ENCODE peak calls at places on chromosomes 13 and 19, in six cellular contexts. F is SK-N-SH, R is GM12892, Z is H1, D is GM12878, S is K562. K is an unnamed sample.

GRCh38 chr13:91142572-91142971 is 204.9 kb upstream of the MIR17HG start:
- DNase-seq in D (no peak), Z (no peak), F (no peak), R (no peak), S (no peak), K (no peak)

GRCh38 chr19:10543420-10544241 is at the start of gene ATG4D:
- DNase-seq in R (peak; percentile 98), S (peak; percentile 99), F (peak; percentile 100), D (no peak), Z (peak; percentile 91), K (peak; percentile 98)

GRCh38 chr13:100648354-100648753 is 26.2 kb downstream of the TMTC4 start:
- DNase-seq in R (no peak), F (no peak), D (no peak), S (no peak), Z (no peak), K (no peak)

GRCh38 chr19:21434967-21435544 is 38.1 kb downstream of the ZNF493 start:
- DNase-seq in R (no peak), S (no peak), D (no peak), F (peak; percentile 34), Z (no peak), K (no peak)

GRCh38 chr19:38557205-38557799 is 60.5 kb downstream of the MAP4K1 start:
- DNase-seq in S (peak; percentile 84), F (no peak), Z (no peak), R (no peak), D (peak; percentile 85), K (no peak)

GRCh38 chr13:95714142-95714832 is 37.3 kb downstream of the DNAJC3 start:
- DNase-seq in R (no peak), Z (no peak), F (no peak), D (no peak), S (no peak), K (no peak)

GRCh38 chr13:79775830-79776229 is 294.9 kb downstream of the NDFIP2 start:
- DNase-seq in Z (no peak), D (no peak), S (no peak), F (no peak), R (no peak), K (peak; percentile 9)

GRCh38 chr19:44782729-44783128 is 5.0 kb downstream of the CBLC start:
- DNase-seq in Z (no peak), S (no peak), D (no peak), F (no peak), R (no peak), K (no peak)

GRCh38 chr13:75946746-75947397 is 310.7 kb downstream of the LMO7 start:
- DNase-seq in F (no peak), R (no peak), Z (no peak), S (no peak), D (no peak), K (no peak)

GRCh38 chr13:94433055-94433947 is 46.2 kb downstream of the DCT start:
- DNase-seq in F (no peak), Z (peak; percentile 46), D (no peak), S (peak; percentile 50), R (no peak), K (no peak)

GRCh38 chr13:104204177-104204576 is 1138.0 kb upstream of the SLC10A2 start:
- DNase-seq in S (no peak), Z (no peak), R (no peak), F (no peak), D (no peak), K (no peak)

GRCh38 chr19:18789422-18789832 is 1.7 kb downstream of the COMP start:
- DNase-seq in R (no peak), Z (no peak), S (no peak), F (no peak), D (no peak), K (no peak)
- TF ChIP-seq TAF1 in R (no peak), Z (no peak), S (no peak), F (no peak), D (no peak), K (no peak)

DNA sequence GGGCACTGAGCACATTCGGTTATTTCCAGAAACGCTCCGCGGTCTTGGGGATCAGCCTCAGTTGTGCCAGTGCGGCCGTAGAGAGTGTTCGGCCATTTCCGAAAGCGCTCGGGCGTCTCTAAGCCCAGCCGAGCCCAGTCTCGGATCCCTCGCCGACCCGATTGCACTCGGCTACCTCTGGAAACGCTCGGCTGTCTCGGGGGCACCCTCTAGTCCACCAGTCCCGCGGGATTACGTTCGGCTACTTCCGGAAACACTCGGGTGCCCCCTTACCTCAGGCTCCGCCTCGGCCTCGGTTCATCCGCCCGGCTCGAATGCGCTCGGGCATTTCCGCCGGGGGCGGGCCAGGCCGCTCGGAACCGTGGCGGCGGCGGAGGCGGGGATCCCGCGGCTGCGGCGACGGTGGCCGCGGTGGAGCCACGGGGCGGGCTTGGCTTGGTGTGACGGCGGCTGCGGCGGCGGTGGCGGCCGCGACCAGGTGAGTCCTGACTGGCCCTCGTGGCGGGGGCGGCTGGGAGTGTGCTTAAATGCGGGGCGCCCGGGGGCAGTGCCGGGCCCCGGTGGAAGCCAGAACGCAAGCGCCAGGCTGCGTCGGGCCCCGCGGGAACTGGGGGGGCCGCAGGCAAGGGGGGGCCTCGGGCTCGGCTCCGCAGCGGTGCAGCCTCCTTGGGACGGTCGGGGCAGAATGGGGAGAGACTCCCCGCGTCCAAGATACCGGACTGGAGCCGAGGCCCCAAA is at the start of gene PIK3R2:
- DNase-seq in Z (peak; percentile 100), F (peak; percentile 98), D (peak; percentile 88), S (peak; percentile 98), R (peak; percentile 98), K (peak; percentile 98)
- TF ChIP-seq POLR2AphosphoS5 in Z (peak; percentile 18), F (no peak), D (peak; percentile 10), S (no peak), R (no peak), K (no peak)

DNA sequence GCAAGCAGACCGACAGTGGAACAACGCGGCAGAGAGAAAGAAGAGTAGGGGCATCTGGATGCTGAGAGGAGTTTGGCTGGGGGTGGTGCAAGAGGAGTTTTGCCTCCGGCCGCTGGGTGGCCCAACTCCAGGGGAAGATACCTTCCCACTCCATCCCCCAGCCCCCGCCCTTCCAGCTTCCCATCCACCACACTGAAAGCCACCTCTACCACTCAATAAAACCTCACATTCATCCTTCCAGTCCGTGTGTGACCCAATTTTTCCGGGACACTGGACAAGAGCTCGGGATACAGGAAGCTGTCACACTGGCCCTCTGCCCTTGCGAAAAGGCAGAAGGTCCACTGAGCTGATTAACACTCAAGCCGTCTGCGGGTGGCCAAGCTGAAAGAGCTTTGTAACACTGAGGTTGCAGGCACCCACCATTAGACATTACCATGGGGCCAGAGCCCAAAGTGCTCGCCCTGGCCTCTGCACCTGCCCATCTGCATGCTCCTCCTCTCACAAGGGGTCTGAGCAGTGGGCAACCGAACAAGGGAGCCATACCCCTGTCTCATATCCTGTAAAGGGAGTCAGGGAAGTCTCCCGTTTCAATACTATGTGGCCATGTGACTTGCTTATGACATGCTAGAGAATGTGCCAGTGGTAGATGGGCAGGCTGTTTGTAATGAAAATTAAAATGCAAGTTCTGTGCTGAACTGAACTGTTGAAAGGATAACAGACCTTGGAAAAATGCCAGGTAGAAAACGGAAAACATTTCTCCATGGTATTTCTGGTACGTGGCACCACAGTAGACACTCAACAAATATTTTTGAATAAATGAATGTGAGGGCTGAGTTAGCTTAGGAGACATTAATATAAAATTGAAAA is 205.1 kb upstream of the STARD13 start:
- DNase-seq in R (no peak), D (no peak), Z (peak; percentile 73), F (no peak), S (peak; percentile 8), K (no peak)
- TF ChIP-seq TAF1 in R (no peak), D (no peak), Z (no peak), F (no peak), S (no peak), K (no peak)

DNA sequence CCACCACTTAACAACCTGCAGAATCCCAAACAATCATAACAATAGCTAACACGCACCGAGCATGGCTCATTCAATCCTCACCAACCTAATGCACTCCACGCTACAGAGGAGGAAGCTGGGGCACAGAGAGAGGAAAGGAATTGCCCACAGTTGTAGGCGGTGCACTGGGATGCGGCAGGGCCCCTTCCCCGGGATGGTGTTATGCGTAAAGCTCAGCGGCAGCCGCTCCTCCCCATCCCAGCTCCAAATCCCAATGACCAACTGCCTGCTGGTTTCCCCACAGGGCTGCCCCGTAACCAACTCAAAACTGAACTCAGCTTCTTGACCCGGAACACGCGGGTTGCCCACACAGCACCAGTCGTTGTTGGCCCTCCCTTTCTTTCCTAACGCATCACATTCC is 42.2 kb downstream of the SERP2 start:
- DNase-seq in S (no peak), Z (no peak), R (no peak), D (no peak), F (no peak), K (no peak)
- TF ChIP-seq POLR2AphosphoS5 in S (no peak), Z (no peak), R (no peak), D (no peak), F (no peak), K (no peak)

GRCh38 chr19:52742516-52742915 is 7.7 kb upstream of the ZNF611 start:
- DNase-seq in F (no peak), D (no peak), Z (no peak), R (no peak), S (no peak), K (no peak)
- TF ChIP-seq TAF1 in F (no peak), D (no peak), Z (no peak), R (no peak), S (no peak), K (no peak)

GRCh38 chr19:8248348-8249328 is 39.5 kb downstream of the CERS4 start:
- DNase-seq in S (no peak), Z (no peak), D (no peak), F (no peak), R (no peak), K (no peak)

GRCh38 chr19:8252922-8253589 is 43.9 kb downstream of the CERS4 start:
- DNase-seq in D (peak; percentile 48), S (peak; percentile 88), F (peak; percentile 95), R (peak; percentile 88), Z (peak; percentile 98), K (peak; percentile 92)

GRCh38 chr19:8251025-8251472 is 41.9 kb downstream of the CERS4 start:
- DNase-seq in S (no peak), D (no peak), F (no peak), R (no peak), Z (no peak), K (no peak)

GRCh38 chr19:8253678-8254077 is 44.5 kb downstream of the CERS4 start:
- DNase-seq in R (no peak), Z (no peak), D (no peak), S (no peak), F (no peak), K (no peak)

GRCh38 chr19:8250596-8250995 is 41.4 kb downstream of the CERS4 start:
- DNase-seq in D (no peak), F (no peak), S (no peak), R (no peak), Z (no peak), K (no peak)
- TF ChIP-seq POLR2AphosphoS5 in D (no peak), F (no peak), S (no peak), R (no peak), Z (no peak), K (no peak)

GRCh38 chr13:20125129-20125782 is 35.6 kb downstream of the GJA3 start:
- DNase-seq in R (no peak), S (no peak), F (no peak), D (no peak), Z (no peak), K (no peak)
- TF ChIP-seq TAF1 in R (no peak), S (no peak), F (no peak), D (no peak), Z (no peak), K (no peak)

GRCh38 chr13:38979891-38980627 is 10.6 kb downstream of the STOML3 start:
- DNase-seq in R (no peak), Z (no peak), D (no peak), S (no peak), F (peak; percentile 45), K (no peak)
- TF ChIP-seq POLR2AphosphoS5 in R (no peak), Z (no peak), D (no peak), S (no peak), F (no peak), K (no peak)